ENCODE peak calls at places on chromosomes 4 and X, in six cellular contexts. G is GM12878, O is Peyer's patch, K is keratinocyte, D is NB4, J is fibroblast of the aortic adventitia. P is an unnamed sample.

GRCh38 chr4:113077611-113078010 is 28.2 kb downstream of the ANK2 start:
- DNase-seq in G (no peak), O (no peak), K (no peak), D (no peak), J (no peak), P (no peak)

GRCh38 chr4:162274354-162274753 is 110.6 kb upstream of the FSTL5 start:
- DNase-seq in G (peak; percentile 40), O (no peak), K (no peak), D (peak; percentile 9), J (no peak), P (no peak)

GRCh38 chr4:152956650-152957436 is 20.7 kb downstream of the FHDC1 start:
- DNase-seq in G (no peak), O (no peak), K (no peak), D (no peak), J (peak; percentile 45), P (no peak)

GRCh38 chr4:42281324-42282020 is 115.8 kb upstream of the SHISA3 start:
- DNase-seq in G (peak; percentile 53), O (no peak), K (no peak), D (no peak), J (peak; percentile 3), P (peak; percentile 4)

GRCh38 chr4:99610605-99611172 is 36.1 kb downstream of the MTTP start:
- DNase-seq in G (no peak), O (no peak), K (no peak), D (no peak), J (peak; percentile 72), P (peak; percentile 25)

GRCh38 chr4:139692300-139693012 is 26.8 kb downstream of the MGST2 start:
- DNase-seq in G (no peak), O (no peak), K (no peak), D (peak; percentile 17), J (no peak), P (no peak)

GRCh38 chrX:37378399-37378798 is 29.2 kb downstream of the PRRG1 start:
- DNase-seq in G (no peak), O (no peak), K (no peak), D (no peak), J (peak; percentile 66), P (peak; percentile 79)

GRCh38 chr4:145285928-145286327 is 105.5 kb upstream of the OTUD4 start:
- DNase-seq in G (no peak), O (no peak), K (peak; percentile 32), D (no peak), J (no peak), P (peak; percentile 81)

GRCh38 chr4:25862411-25863346 is at the start of gene SEL1L3:
- DNase-seq in G (no peak), O (peak; percentile 89), K (no peak), D (peak; percentile 62), J (no peak), P (no peak)

GRCh38 chrX:132480581-132481203 is 8.1 kb downstream of the MBNL3 start:
- DNase-seq in G (peak; percentile 55), O (peak; percentile 42), K (no peak), D (peak; percentile 88), J (peak; percentile 24), P (peak; percentile 56)

GRCh38 chrX:11770320-11770719 is 12.3 kb downstream of the MSL3 start:
- DNase-seq in G (peak; percentile 68), O (no peak), K (peak; percentile 32), D (peak; percentile 67), J (peak; percentile 70), P (peak; percentile 66)

GRCh38 chr4:127782025-127782274 is 172 bp upstream of the HSPA4L start:
- DNase-seq in G (peak; percentile 44), O (peak; percentile 89), K (no peak), D (no peak), J (peak; percentile 78), P (peak; percentile 77)

GRCh38 chr4:55407119-55407518 is 11.4 kb downstream of the TMEM165 start:
- DNase-seq in G (no peak), O (no peak), K (no peak), D (no peak), J (no peak), P (no peak)

GRCh38 chr4:104394409-104394813 is 100.3 kb downstream of the CXXC4 start:
- DNase-seq in G (no peak), O (no peak), K (no peak), D (no peak), J (no peak), P (no peak)

GRCh38 chr4:182683666-182684065 is 233.5 kb downstream of the DCTD start:
- DNase-seq in G (no peak), O (no peak), K (no peak), D (no peak), J (peak; percentile 4), P (peak; percentile 14)

GRCh38 chr4:182680196-182680771 is 236.9 kb downstream of the DCTD start:
- DNase-seq in G (no peak), O (no peak), K (no peak), D (no peak), J (no peak), P (no peak)

GRCh38 chr4:182678590-182678989 is 238.6 kb downstream of the DCTD start:
- DNase-seq in G (no peak), O (no peak), K (no peak), D (no peak), J (no peak), P (no peak)

DNA sequence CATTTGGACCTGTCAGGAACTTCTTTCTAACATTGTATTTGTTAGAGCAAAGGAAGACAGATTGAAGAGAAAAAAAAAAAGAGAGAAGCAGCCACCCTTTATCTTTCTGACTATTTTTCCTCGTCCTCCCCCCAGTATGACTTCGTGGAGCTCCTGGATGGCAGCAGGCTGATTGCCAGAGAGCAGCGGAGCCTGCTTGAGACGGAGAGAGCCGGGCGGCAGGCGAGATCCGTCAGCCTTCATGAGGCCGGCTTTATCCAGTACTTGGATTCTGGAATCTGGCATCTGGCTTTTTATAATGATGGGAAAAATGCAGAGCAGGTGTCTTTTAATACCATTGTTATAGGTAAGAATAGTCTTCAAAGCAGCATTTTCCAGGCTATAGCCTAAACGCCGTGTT is 237.7 kb downstream of the DCTD start:
- DNase-seq in G (no peak), O (no peak), K (no peak), D (no peak), J (no peak), P (no peak)
- TF ChIP-seq CTCF in G (no peak), O (no peak), K (no peak), D (no peak), J (no peak), P (no peak)

DNA sequence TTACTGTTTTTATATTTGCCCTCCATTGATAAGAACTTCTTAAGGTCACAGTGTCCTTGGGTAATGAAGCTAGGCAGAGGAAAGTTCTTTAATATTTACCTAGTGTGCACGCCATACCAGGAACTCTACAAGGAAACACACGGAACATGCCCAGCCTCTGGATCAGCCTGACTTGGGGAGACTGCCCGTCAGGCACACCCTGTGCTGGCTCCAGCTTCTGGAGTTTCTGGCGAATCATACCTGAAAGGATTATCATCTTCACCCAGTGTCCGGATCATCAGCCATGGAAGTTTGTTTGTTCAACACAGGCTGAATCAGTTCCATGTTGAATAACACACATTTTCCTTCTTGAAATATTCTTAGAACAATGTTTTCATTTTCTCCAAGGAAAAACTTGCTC is 176.6 kb downstream of the SHROOM3 start:
- DNase-seq in G (no peak), O (peak; percentile 74), K (no peak), D (no peak), J (peak; percentile 63), P (no peak)
- H3K4me3 ChIP-seq in G (no peak overlapping the region), O (no peak overlapping the region), K (no peak overlapping the region), D (no peak overlapping the region), J (peak overlapping the region; percentile 29), P (no peak overlapping the region)

GRCh38 chr4:88017516-88018302 is 10.3 kb downstream of the PKD2 start:
- DNase-seq in G (no peak), O (no peak), K (peak; percentile 42), D (no peak), J (peak; percentile 98), P (peak; percentile 98)

GRCh38 chr4:88015659-88016295 is 8.3 kb downstream of the PKD2 start:
- DNase-seq in G (no peak), O (no peak), K (no peak), D (no peak), J (no peak), P (no peak)

GRCh38 chr4:88012652-88013051 is 5.2 kb downstream of the PKD2 start:
- DNase-seq in G (no peak), O (no peak), K (no peak), D (peak; percentile 77), J (no peak), P (no peak)

GRCh38 chr4:88010921-88011320 is 3.5 kb downstream of the PKD2 start:
- DNase-seq in G (no peak), O (no peak), K (no peak), D (no peak), J (peak; percentile 57), P (peak; percentile 31)

DNA sequence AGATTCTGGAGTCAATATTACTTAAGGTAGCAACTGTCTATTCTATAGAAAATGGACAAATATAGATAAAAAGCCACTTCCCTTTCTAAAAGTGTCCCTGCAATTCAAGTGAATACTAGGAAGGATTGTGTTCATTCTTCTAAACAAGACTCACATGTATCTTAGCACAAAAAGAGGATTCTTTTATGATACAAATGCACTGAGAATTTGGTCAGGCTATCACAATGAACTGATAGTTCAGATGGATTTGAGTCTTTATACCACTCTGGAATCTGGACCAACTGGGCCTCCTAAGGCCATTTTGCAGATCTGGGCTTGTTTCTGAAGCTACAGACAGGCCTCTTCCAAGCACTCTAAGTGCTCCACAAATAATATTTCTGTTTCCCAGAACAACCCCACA is 7.1 kb downstream of the PKD2 start:
- DNase-seq in G (no peak), O (no peak), K (no peak), D (no peak), J (no peak), P (no peak)
- TF ChIP-seq CTCF in G (no peak), O (no peak), K (no peak), D (no peak), J (no peak), P (no peak)

GRCh38 chrX:100373673-100374072 is 36.4 kb downstream of the PCDH19 start:
- DNase-seq in G (no peak), O (no peak), K (no peak), D (no peak), J (no peak), P (no peak)
- H3K4me3 ChIP-seq in G (no peak overlapping the region), O (no peak overlapping the region), K (no peak overlapping the region), D (no peak overlapping the region), J (no peak overlapping the region), P (no peak overlapping the region)

GRCh38 chr4:3106339-3107186 is 32.1 kb downstream of the HTT start:
- DNase-seq in G (peak; percentile 79), O (peak; percentile 88), K (peak; percentile 41), D (peak; percentile 89), J (peak; percentile 90), P (peak; percentile 92)
- TF ChIP-seq CTCF in G (peak; percentile 99), O (peak; percentile 94), K (peak; percentile 100), D (peak; percentile 99), J (peak; percentile 98), P (peak; percentile 98)

P was measured in fibroblast of mammary gland.